ENCODE peak calls at places on chromosomes 12 and 14, in five cellular contexts. F is AG08396, A is MCF 10A, Z is amniotic stem cell, V is GM20000. G is an unnamed sample.
A peak's percentile ranks its signal among the peaks of the same experiment; 100 is the strongest.

GRCh38 chr12:113238309-113238708 is 17.0 kb downstream of the TPCN1 start:
- DNase-seq in F (no peak), A (no peak), Z (no peak), V (no peak), G (no peak)

GRCh38 chr14:92487513-92488133 is 26.0 kb upstream of the RIN3 start:
- DNase-seq in F (no peak), A (no peak), Z (no peak), V (no peak), G (no peak)

GRCh38 chr12:16939871-16940306 is 333.9 kb upstream of the LMO3 start:
- DNase-seq in F (peak; percentile 15), A (peak; percentile 78), Z (no peak), V (peak; percentile 64), G (peak; percentile 91)

GRCh38 chr14:77458249-77458950 is 507 bp downstream of the AHSA1 start:
- DNase-seq in F (no peak), A (peak; percentile 37), Z (no peak), V (peak; percentile 24), G (peak; percentile 70)

GRCh38 chr12:6278439-6279255 is 31.8 kb upstream of the PLEKHG6 start:
- DNase-seq in F (peak; percentile 95), A (peak; percentile 89), Z (peak; percentile 74), V (peak; percentile 94), G (peak; percentile 87)

GRCh38 chr12:99455350-99456037 is 192.1 kb upstream of the GARIN6 start:
- DNase-seq in F (no peak), A (peak; percentile 99), Z (peak; percentile 86), V (no peak), G (no peak)

GRCh38 chr12:20211537-20211936 is 156.8 kb upstream of the PDE3A start:
- DNase-seq in F (no peak), A (no peak), Z (no peak), V (no peak), G (no peak)

GRCh38 chr12:122834921-122835692 is at the start of gene HIP1R:
- DNase-seq in F (peak; percentile 82), A (peak; percentile 31), Z (no peak), V (peak; percentile 90), G (no peak)

GRCh38 chr12:104668274-104668718 is 211.5 kb downstream of the CHST11 start:
- DNase-seq in F (no peak), A (no peak), Z (no peak), V (no peak), G (no peak)

GRCh38 chr12:98893601-98894411 is 248.7 kb downstream of the APAF1 start:
- DNase-seq in F (no peak), A (no peak), Z (no peak), V (no peak), G (no peak)

GRCh38 chr14:28515571-28515970 is 251.0 kb upstream of the FOXG1 start:
- DNase-seq in F (no peak), A (peak; percentile 87), Z (peak; percentile 79), V (no peak), G (peak; percentile 69)

GRCh38 chr14:94880805-94881204 is 110.9 kb upstream of the GSC start:
- DNase-seq in F (no peak), A (no peak), Z (no peak), V (no peak), G (no peak)